ENCODE peak calls at places on chromosome 1, in nine cellular contexts. One of them, this sample, is unnamed.

GRCh38 chr1:90340604-90341003 is 345.7 kb downstream of the ZNF326 start:
- DNase-seq in Daoy: peak
- DNase-seq in T-helper 17 cell: no peak
- DNase-seq in SW480: peak
- DNase-seq in astrocyte: no peak
- DNase-seq in endodermal cell: no peak
- DNase-seq in NCI-H1105: peak
- DNase-seq in fibroblast of lung: no peak
- DNase-seq in HT-29: peak
- DNase-seq in this sample: no peak

GRCh38 chr1:60621524-60621923 is 460.8 kb upstream of the NFIA start:
- DNase-seq in SW480: no peak
- DNase-seq in HT-29: no peak
- DNase-seq in astrocyte: peak
- DNase-seq in T-helper 17 cell: no peak
- DNase-seq in fibroblast of lung: peak
- DNase-seq in NCI-H1105: peak
- DNase-seq in endodermal cell: no peak
- DNase-seq in Daoy: no peak
- DNase-seq in this sample: no peak

GRCh38 chr1:211738096-211738708 is 62.8 kb upstream of the NEK2 start:
- DNase-seq in SW480: no peak
- DNase-seq in endodermal cell: no peak
- DNase-seq in astrocyte: no peak
- DNase-seq in Daoy: no peak
- DNase-seq in HT-29: no peak
- DNase-seq in T-helper 17 cell: no peak
- DNase-seq in NCI-H1105: no peak
- DNase-seq in fibroblast of lung: no peak
- DNase-seq in this sample: no peak

GRCh38 chr1:36530261-36530660 is 47.5 kb upstream of the CSF3R start:
- DNase-seq in NCI-H1105: no peak
- DNase-seq in Daoy: no peak
- DNase-seq in fibroblast of lung: no peak
- DNase-seq in SW480: no peak
- DNase-seq in HT-29: no peak
- DNase-seq in astrocyte: no peak
- DNase-seq in T-helper 17 cell: no peak
- DNase-seq in endodermal cell: peak
- DNase-seq in this sample: no peak

GRCh38 chr1:19648689-19649088 is 4.6 kb downstream of the NBL1 start:
- DNase-seq in fibroblast of lung: peak
- DNase-seq in endodermal cell: peak
- DNase-seq in NCI-H1105: no peak
- DNase-seq in T-helper 17 cell: no peak
- DNase-seq in Daoy: peak
- DNase-seq in astrocyte: no peak
- DNase-seq in HT-29: no peak
- DNase-seq in SW480: no peak
- DNase-seq in this sample: peak

GRCh38 chr1:14009576-14009975 is 309.6 kb downstream of the PRDM2 start:
- DNase-seq in HT-29: no peak
- DNase-seq in astrocyte: no peak
- DNase-seq in Daoy: no peak
- DNase-seq in fibroblast of lung: no peak
- DNase-seq in SW480: no peak
- DNase-seq in NCI-H1105: no peak
- DNase-seq in T-helper 17 cell: no peak
- DNase-seq in endodermal cell: no peak
- DNase-seq in this sample: no peak

GRCh38 chr1:221720545-221720944 is 21.3 kb downstream of the DUSP10 start:
- DNase-seq in HT-29: no peak
- DNase-seq in astrocyte: no peak
- DNase-seq in endodermal cell: no peak
- DNase-seq in Daoy: no peak
- DNase-seq in T-helper 17 cell: no peak
- DNase-seq in SW480: no peak
- DNase-seq in NCI-H1105: no peak
- DNase-seq in fibroblast of lung: no peak
- DNase-seq in this sample: no peak

GRCh38 chr1:114150016-114150415 is 3.7 kb downstream of the SYT6 start:
- DNase-seq in astrocyte: no peak
- DNase-seq in endodermal cell: no peak
- DNase-seq in Daoy: no peak
- DNase-seq in fibroblast of lung: no peak
- DNase-seq in T-helper 17 cell: no peak
- DNase-seq in NCI-H1105: no peak
- DNase-seq in SW480: no peak
- DNase-seq in HT-29: no peak
- DNase-seq in this sample: no peak

GRCh38 chr1:26391450-26391849 is 18.9 kb upstream of the ZNF683 start:
- DNase-seq in T-helper 17 cell: no peak
- DNase-seq in fibroblast of lung: peak
- DNase-seq in SW480: peak
- DNase-seq in endodermal cell: peak
- DNase-seq in NCI-H1105: no peak
- DNase-seq in astrocyte: no peak
- DNase-seq in Daoy: peak
- DNase-seq in HT-29: peak
- DNase-seq in this sample: peak

GRCh38 chr1:232980336-232980978 is 30.0 kb downstream of the NTPCR start:
- DNase-seq in SW480: no peak
- DNase-seq in fibroblast of lung: no peak
- DNase-seq in T-helper 17 cell: no peak
- DNase-seq in NCI-H1105: no peak
- DNase-seq in HT-29: no peak
- DNase-seq in endodermal cell: peak
- DNase-seq in astrocyte: peak
- DNase-seq in Daoy: no peak
- DNase-seq in this sample: no peak

GRCh38 chr1:97145321-97145956 is 423.9 kb downstream of the PTBP2 start:
- DNase-seq in fibroblast of lung: peak
- DNase-seq in NCI-H1105: peak
- DNase-seq in SW480: no peak
- DNase-seq in astrocyte: peak
- DNase-seq in HT-29: no peak
- DNase-seq in T-helper 17 cell: no peak
- DNase-seq in endodermal cell: no peak
- DNase-seq in Daoy: peak
- DNase-seq in this sample: peak

GRCh38 chr1:182069028-182069466 is 7.5 kb upstream of the ZNF648 start:
- DNase-seq in fibroblast of lung: peak
- DNase-seq in astrocyte: no peak
- DNase-seq in HT-29: peak
- DNase-seq in Daoy: peak
- DNase-seq in SW480: peak
- DNase-seq in endodermal cell: peak
- DNase-seq in NCI-H1105: peak
- DNase-seq in T-helper 17 cell: no peak
- DNase-seq in this sample: peak

GRCh38 chr1:192858456-192858855 is 49.6 kb downstream of the RGS2 start:
- DNase-seq in SW480: no peak
- DNase-seq in T-helper 17 cell: no peak
- DNase-seq in HT-29: no peak
- DNase-seq in endodermal cell: no peak
- DNase-seq in Daoy: no peak
- DNase-seq in astrocyte: no peak
- DNase-seq in fibroblast of lung: no peak
- DNase-seq in NCI-H1105: no peak
- DNase-seq in this sample: no peak

GRCh38 chr1:39214998-39215873 is 10.7 kb downstream of the MACF1 start:
- DNase-seq in SW480: no peak
- DNase-seq in T-helper 17 cell: no peak
- DNase-seq in fibroblast of lung: no peak
- DNase-seq in astrocyte: peak
- DNase-seq in NCI-H1105: no peak
- DNase-seq in HT-29: no peak
- DNase-seq in Daoy: no peak
- DNase-seq in endodermal cell: peak
- DNase-seq in this sample: peak

GRCh38 chr1:151327903-151328674 is 873 bp upstream of the PI4KB start:
- DNase-seq in fibroblast of lung: no peak
- DNase-seq in NCI-H1105: no peak
- DNase-seq in astrocyte: no peak
- DNase-seq in HT-29: no peak
- DNase-seq in Daoy: peak
- DNase-seq in endodermal cell: peak
- DNase-seq in T-helper 17 cell: no peak
- DNase-seq in SW480: no peak
- DNase-seq in this sample: no peak

GRCh38 chr1:109312246-109312645 is 5.4 kb upstream of the MYBPHL start:
- DNase-seq in SW480: no peak
- DNase-seq in astrocyte: no peak
- DNase-seq in NCI-H1105: no peak
- DNase-seq in T-helper 17 cell: no peak
- DNase-seq in endodermal cell: no peak
- DNase-seq in Daoy: no peak
- DNase-seq in HT-29: no peak
- DNase-seq in fibroblast of lung: no peak
- DNase-seq in this sample: no peak

GRCh38 chr1:152347116-152347728 is 12.6 kb downstream of the FLG2 start:
- DNase-seq in T-helper 17 cell: no peak
- DNase-seq in HT-29: peak
- DNase-seq in SW480: peak
- DNase-seq in Daoy: peak
- DNase-seq in NCI-H1105: peak
- DNase-seq in astrocyte: peak
- DNase-seq in endodermal cell: peak
- DNase-seq in fibroblast of lung: peak
- DNase-seq in this sample: peak

GRCh38 chr1:175072131-175072941 is 4.7 kb downstream of the TNN start:
- DNase-seq in HT-29: no peak
- DNase-seq in fibroblast of lung: peak
- DNase-seq in astrocyte: peak
- DNase-seq in NCI-H1105: no peak
- DNase-seq in SW480: peak
- DNase-seq in T-helper 17 cell: no peak
- DNase-seq in endodermal cell: peak
- DNase-seq in Daoy: peak
- DNase-seq in this sample: peak

GRCh38 chr1:89962024-89962741 is 32.7 kb upstream of the ZNF326 start:
- DNase-seq in HT-29: no peak
- DNase-seq in astrocyte: peak
- DNase-seq in endodermal cell: no peak
- DNase-seq in fibroblast of lung: no peak
- DNase-seq in Daoy: peak
- DNase-seq in NCI-H1105: no peak
- DNase-seq in SW480: no peak
- DNase-seq in T-helper 17 cell: no peak
- DNase-seq in this sample: peak

GRCh38 chr1:30785181-30785580 is 27.6 kb upstream of the LAPTM5 start:
- DNase-seq in fibroblast of lung: no peak
- DNase-seq in endodermal cell: no peak
- DNase-seq in T-helper 17 cell: no peak
- DNase-seq in Daoy: no peak
- DNase-seq in HT-29: no peak
- DNase-seq in SW480: no peak
- DNase-seq in astrocyte: no peak
- DNase-seq in NCI-H1105: no peak
- DNase-seq in this sample: no peak

GRCh38 chr1:51850420-51851297 is 27.9 kb downstream of the NRDC start:
- DNase-seq in NCI-H1105: peak
- DNase-seq in endodermal cell: no peak
- DNase-seq in fibroblast of lung: no peak
- DNase-seq in HT-29: no peak
- DNase-seq in astrocyte: no peak
- DNase-seq in T-helper 17 cell: no peak
- DNase-seq in Daoy: no peak
- DNase-seq in SW480: no peak
- DNase-seq in this sample: no peak

GRCh38 chr1:42137766-42138165 is 15.4 kb upstream of the GUCA2B start:
- DNase-seq in astrocyte: peak
- DNase-seq in fibroblast of lung: no peak
- DNase-seq in endodermal cell: no peak
- DNase-seq in NCI-H1105: no peak
- DNase-seq in HT-29: no peak
- DNase-seq in T-helper 17 cell: no peak
- DNase-seq in Daoy: no peak
- DNase-seq in SW480: no peak
- DNase-seq in this sample: peak

GRCh38 chr1:231626951-231627614 is 493 bp downstream of the DISC1 start:
- DNase-seq in T-helper 17 cell: peak
- DNase-seq in SW480: peak
- DNase-seq in astrocyte: no peak
- DNase-seq in Daoy: peak
- DNase-seq in HT-29: no peak
- DNase-seq in endodermal cell: peak
- DNase-seq in NCI-H1105: no peak
- DNase-seq in fibroblast of lung: peak
- DNase-seq in this sample: peak

GRCh38 chr1:161839591-161839990 is 73.5 kb downstream of the ATF6 start:
- DNase-seq in SW480: no peak
- DNase-seq in Daoy: no peak
- DNase-seq in T-helper 17 cell: no peak
- DNase-seq in astrocyte: no peak
- DNase-seq in NCI-H1105: no peak
- DNase-seq in fibroblast of lung: no peak
- DNase-seq in endodermal cell: no peak
- DNase-seq in HT-29: no peak
- DNase-seq in this sample: no peak

GRCh38 chr1:211503542-211503941 is 11.6 kb upstream of the RD3 start:
- DNase-seq in endodermal cell: no peak
- DNase-seq in T-helper 17 cell: no peak
- DNase-seq in fibroblast of lung: no peak
- DNase-seq in SW480: no peak
- DNase-seq in astrocyte: no peak
- DNase-seq in HT-29: no peak
- DNase-seq in Daoy: no peak
- DNase-seq in NCI-H1105: no peak
- DNase-seq in this sample: no peak

GRCh38 chr1:235397733-235398132 is 30.5 kb downstream of the TBCE start:
- DNase-seq in astrocyte: peak
- DNase-seq in SW480: no peak
- DNase-seq in Daoy: peak
- DNase-seq in fibroblast of lung: peak
- DNase-seq in endodermal cell: no peak
- DNase-seq in HT-29: no peak
- DNase-seq in T-helper 17 cell: no peak
- DNase-seq in NCI-H1105: no peak
- DNase-seq in this sample: peak

GRCh38 chr1:153356392-153357075 is 1.1 kb upstream of the S100A9 start:
- DNase-seq in SW480: no peak
- DNase-seq in T-helper 17 cell: no peak
- DNase-seq in NCI-H1105: no peak
- DNase-seq in HT-29: no peak
- DNase-seq in astrocyte: no peak
- DNase-seq in endodermal cell: peak
- DNase-seq in fibroblast of lung: no peak
- DNase-seq in Daoy: no peak
- DNase-seq in this sample: no peak

GRCh38 chr1:6500446-6501406 is 9.3 kb upstream of the PLEKHG5 start:
- DNase-seq in endodermal cell: peak
- DNase-seq in astrocyte: no peak
- DNase-seq in T-helper 17 cell: no peak
- DNase-seq in HT-29: no peak
- DNase-seq in fibroblast of lung: no peak
- DNase-seq in NCI-H1105: no peak
- DNase-seq in SW480: no peak
- DNase-seq in Daoy: no peak
- DNase-seq in this sample: no peak

GRCh38 chr1:169722784-169723183 is 11.1 kb downstream of the SELE start:
- DNase-seq in endodermal cell: no peak
- DNase-seq in SW480: no peak
- DNase-seq in fibroblast of lung: no peak
- DNase-seq in astrocyte: no peak
- DNase-seq in NCI-H1105: no peak
- DNase-seq in HT-29: no peak
- DNase-seq in Daoy: no peak
- DNase-seq in T-helper 17 cell: no peak
- DNase-seq in this sample: no peak

GRCh38 chr1:77687519-77687906 is 5.1 kb upstream of the ZZZ3 start:
- DNase-seq in SW480: no peak
- DNase-seq in T-helper 17 cell: no peak
- DNase-seq in Daoy: peak
- DNase-seq in endodermal cell: peak
- DNase-seq in fibroblast of lung: peak
- DNase-seq in astrocyte: peak
- DNase-seq in NCI-H1105: no peak
- DNase-seq in HT-29: peak
- DNase-seq in this sample: peak

GRCh38 chr1:223102797-223103533 is 40.1 kb downstream of the TLR5 start:
- DNase-seq in SW480: no peak
- DNase-seq in Daoy: peak
- DNase-seq in astrocyte: peak
- DNase-seq in endodermal cell: no peak
- DNase-seq in HT-29: no peak
- DNase-seq in NCI-H1105: peak
- DNase-seq in T-helper 17 cell: no peak
- DNase-seq in fibroblast of lung: no peak
- DNase-seq in this sample: peak

This sample was measured in kidney tubule cell.